ENCODE peak calls at places on chromosomes 4 and X, in nine cellular contexts. T is stimulated activated naive CD4-positive, alpha-beta T cell; K is NCI-H1694 treated with DMSO at 0.1 percent for 48 hours; S is GM12865; F is OCI-LY7; E is T-helper 17 cell; Z is pons; Y is NCI-H345; Q is nephron progenitor cell. J is an unnamed sample.
A peak's percentile ranks its signal among the peaks of the same experiment; 100 is the strongest.

GRCh38 chr4:108213308-108213707 is 44.6 kb upstream of the LEF1 start:
- DNase-seq in T (no peak), K (no peak), S (no peak), F (no peak), E (no peak), Z (no peak), Y (no peak), Q (peak; percentile 12), J (no peak)

GRCh38 chr4:35342833-35343232 is 901.5 kb downstream of the ARAP2 start:
- DNase-seq in T (no peak), K (no peak), S (no peak), F (no peak), E (no peak), Z (no peak), Y (no peak), Q (no peak), J (no peak)

GRCh38 chr4:40283413-40283812 is 51.7 kb upstream of the CHRNA9 start:
- DNase-seq in T (peak; percentile 18), K (no peak), S (no peak), F (no peak), E (no peak), Z (no peak), Y (no peak), Q (no peak), J (no peak)

GRCh38 chr4:154189346-154189745 is 302.3 kb downstream of the DCHS2 start:
- DNase-seq in T (no peak), K (no peak), S (no peak), F (no peak), E (no peak), Z (no peak), Y (no peak), Q (no peak), J (no peak)

GRCh38 chr4:184263461-184263860 is 45.8 kb upstream of the ENPP6 start:
- DNase-seq in T (no peak), K (no peak), S (no peak), F (no peak), E (no peak), Z (no peak), Y (no peak), Q (no peak), J (no peak)

GRCh38 chrX:142250502-142250901 is 45.4 kb upstream of the MAGEC2 start:
- DNase-seq in T (no peak), K (no peak), S (no peak), F (no peak), E (no peak), Z (no peak), Y (no peak), Q (no peak), J (peak; percentile 81)

GRCh38 chrX:69031181-69031580 is 134.1 kb downstream of the PJA1 start:
- DNase-seq in T (no peak), K (no peak), S (no peak), F (no peak), E (no peak), Z (no peak), Y (no peak), Q (peak; percentile 38), J (no peak)

GRCh38 chrX:30489323-30489722 is 88.2 kb downstream of the TASL start:
- DNase-seq in T (no peak), K (no peak), S (peak; percentile 42), F (no peak), E (no peak), Z (no peak), Y (peak; percentile 19), Q (no peak), J (no peak)

GRCh38 chrX:118117069-118117405 is 427 bp upstream of the KLHL13 start:
- DNase-seq in T (no peak), K (no peak), S (no peak), F (no peak), E (no peak), Z (peak; percentile 4), Y (peak; percentile 43), Q (no peak), J (no peak)

GRCh38 chr4:153116101-153116680 is 88.1 kb upstream of the TRIM2 start:
- DNase-seq in T (no peak), K (no peak), S (no peak), F (no peak), E (no peak), Z (no peak), Y (no peak), Q (no peak), J (no peak)

GRCh38 chrX:136586386-136586785 is 54.4 kb downstream of the VGLL1 start:
- DNase-seq in T (no peak), K (no peak), S (no peak), F (no peak), E (no peak), Z (peak; percentile 4), Y (no peak), Q (no peak), J (no peak)

GRCh38 chrX:12647230-12647629 is 144.0 kb upstream of the PRPS2 start:
- DNase-seq in T (no peak), K (no peak), S (no peak), F (no peak), E (no peak), Z (no peak), Y (no peak), Q (no peak), J (no peak)

GRCh38 chrX:135384161-135384836 is 37.4 kb upstream of the SMIM10L2A start:
- DNase-seq in T (peak; percentile 4), K (no peak), S (no peak), F (no peak), E (no peak), Z (no peak), Y (no peak), Q (no peak), J (no peak)